ENCODE peak calls at places on chromosome 7, in nine cellular contexts. H, W, E, C, R, P, O, D and B are unnamed samples.

GRCh38 chr7:106820321-106821217 is 44.5 kb upstream of the PIK3CG start:
- DNase-seq in H (no peak), C (peak), R (no peak), E (no peak), D (no peak), O (no peak), P (no peak), W (no peak), B (no peak)

GRCh38 chr7:5827755-5828154 is 46.3 kb upstream of the RNF216 start:
- DNase-seq in E (peak), W (no peak), P (peak), D (peak), C (no peak), H (peak), O (no peak), R (no peak), B (no peak)

GRCh38 chr7:5348134-5349004 is 65.6 kb downstream of the SLC29A4 start:
- DNase-seq in D (no peak), P (no peak), O (no peak), W (no peak), E (no peak), R (no peak), C (no peak), H (peak), B (no peak)

GRCh38 chr7:84102213-84102612 is 92.4 kb downstream of the SEMA3A start:
- DNase-seq in P (peak), W (no peak), E (no peak), D (no peak), H (no peak), C (no peak), R (no peak), O (no peak), B (no peak)

GRCh38 chr7:39761435-39761834 is 138.1 kb downstream of the RALA start:
- DNase-seq in C (no peak), O (no peak), H (no peak), P (no peak), R (no peak), E (no peak), D (no peak), W (no peak), B (no peak)

GRCh38 chr7:64873517-64873916 is 29.6 kb upstream of the ZNF273 start:
- DNase-seq in W (peak), O (no peak), R (no peak), H (no peak), E (peak), P (no peak), C (peak), D (no peak), B (no peak)

GRCh38 chr7:63900394-63901203 is 98.0 kb upstream of the ZNF722 start:
- DNase-seq in W (peak), O (peak), P (no peak), R (no peak), E (peak), H (no peak), C (peak), D (peak), B (peak)

GRCh38 chr7:105648561-105649401 is 67.5 kb upstream of the EFCAB10 start:
- DNase-seq in E (no peak), R (no peak), H (no peak), P (no peak), D (no peak), W (no peak), O (no peak), C (no peak), B (no peak)

GRCh38 chr7:108293190-108293612 is 163.0 kb downstream of the NRCAM start:
- DNase-seq in P (no peak), R (no peak), O (no peak), E (no peak), D (no peak), W (no peak), H (no peak), C (no peak), B (no peak)

GRCh38 chr7:117264716-117265115 is 58.1 kb downstream of the WNT2 start:
- DNase-seq in O (no peak), P (no peak), D (no peak), E (no peak), C (peak), R (no peak), H (no peak), W (no peak), B (no peak)

GRCh38 chr7:7408001-7408770 is 127.5 kb downstream of the COL28A1 start:
- DNase-seq in O (no peak), C (no peak), R (no peak), P (no peak), H (no peak), D (no peak), E (no peak), W (no peak), B (no peak)

GRCh38 chr7:110573862-110574528 is 516.9 kb upstream of the LRRN3 start:
- DNase-seq in R (no peak), W (no peak), E (no peak), H (no peak), P (peak), O (no peak), D (no peak), C (no peak), B (no peak)

GRCh38 chr7:143901360-143901709 is 641 bp downstream of the TCAF1 start:
- DNase-seq in O (peak), H (no peak), R (no peak), E (peak), D (peak), C (no peak), W (peak), P (no peak), B (peak)

GRCh38 chr7:87784424-87784823 is 91.7 kb downstream of the SLC25A40 start:
- DNase-seq in E (no peak), P (peak), R (no peak), D (no peak), H (peak), O (no peak), C (no peak), W (no peak), B (no peak)

GRCh38 chr7:111137296-111138195 is 46.6 kb downstream of the LRRN3 start:
- DNase-seq in R (no peak), P (peak), C (no peak), D (no peak), H (no peak), W (no peak), O (no peak), E (peak), B (no peak)

GRCh38 chr7:100545636-100546128 is 6.7 kb downstream of the AGFG2 start:
- DNase-seq in R (peak), H (peak), O (peak), C (no peak), E (no peak), W (no peak), D (peak), P (peak), B (peak)

GRCh38 chr7:83475403-83475802 is 173.5 kb downstream of the SEMA3E start:
- DNase-seq in H (peak), W (no peak), R (no peak), D (no peak), O (no peak), C (no peak), P (no peak), E (no peak), B (no peak)

GRCh38 chr7:7428806-7429205 is 106.9 kb downstream of the COL28A1 start:
- DNase-seq in C (no peak), H (no peak), P (peak), R (no peak), D (no peak), E (no peak), W (no peak), O (no peak), B (no peak)

GRCh38 chr7:130904031-130904757 is 170.2 kb upstream of the KLF14 start:
- DNase-seq in H (no peak), R (peak), P (peak), E (no peak), O (no peak), D (no peak), C (no peak), W (no peak), B (no peak)

GRCh38 chr7:99975782-99976521 is at the start of gene AZGP1:
- DNase-seq in C (no peak), O (peak), P (peak), R (no peak), W (no peak), H (no peak), E (no peak), D (no peak), B (no peak)

GRCh38 chr7:158549176-158549833 is 38.3 kb downstream of the PTPRN2 start:
- DNase-seq in O (peak), E (no peak), W (no peak), P (no peak), D (peak), C (no peak), H (peak), R (peak), B (no peak)

GRCh38 chr7:585229-585711 is 65.6 kb upstream of the PDGFA start:
- DNase-seq in R (no peak), E (no peak), O (no peak), H (no peak), D (peak), W (no peak), P (no peak), C (no peak), B (no peak)

GRCh38 chr7:55349126-55349525 is 16.0 kb upstream of the LANCL2 start:
- DNase-seq in C (no peak), O (no peak), R (no peak), H (no peak), P (no peak), W (no peak), D (no peak), E (no peak), B (no peak)

GRCh38 chr7:93055543-93056107 is 62.2 kb downstream of the SAMD9 start:
- DNase-seq in C (no peak), W (no peak), H (peak), O (no peak), D (no peak), R (no peak), E (no peak), P (peak), B (no peak)

GRCh38 chr7:19030280-19030679 is 87.2 kb downstream of the TWIST1 start:
- DNase-seq in D (no peak), W (no peak), E (no peak), R (no peak), C (no peak), O (no peak), H (no peak), P (no peak), B (no peak)

GRCh38 chr7:145036592-145037386 is 200.9 kb upstream of the TPK1 start:
- DNase-seq in C (no peak), P (peak), R (no peak), O (peak), W (no peak), E (peak), H (peak), D (no peak), B (no peak)

GRCh38 chr7:112789824-112790650 is at the start of gene TMEM168:
- DNase-seq in C (no peak), R (peak), O (peak), H (peak), E (peak), W (peak), P (peak), D (peak), B (peak)

GRCh38 chr7:112788778-112789343 is 1.3 kb downstream of the TMEM168 start:
- DNase-seq in D (no peak), W (no peak), O (no peak), P (no peak), H (no peak), E (no peak), R (no peak), C (no peak), B (no peak)

GRCh38 chr7:112791465-112792168 is 1.4 kb upstream of the TMEM168 start:
- DNase-seq in C (no peak), R (no peak), O (no peak), D (no peak), E (no peak), W (no peak), P (no peak), H (no peak), B (no peak)

GRCh38 chr7:112790651-112790973 is 419 bp upstream of the TMEM168 start:
- DNase-seq in W (no peak), C (no peak), O (no peak), E (no peak), H (no peak), P (no peak), D (no peak), R (no peak), B (no peak)

GRCh38 chr7:112789453-112789823 is 755 bp downstream of the TMEM168 start:
- DNase-seq in H (no peak), E (no peak), O (no peak), C (no peak), R (no peak), D (no peak), P (no peak), W (no peak), B (no peak)
- H3K27ac ChIP-seq in H (peak), E (peak), O (peak), C (peak), R (peak), D (peak), P (peak), W (peak), B (no peak)

GRCh38 chr7:149007146-149007545 is 21.2 kb downstream of the PDIA4 start:
- DNase-seq in C (no peak), P (no peak), W (no peak), D (no peak), E (no peak), O (no peak), H (no peak), R (no peak), B (no peak)

GRCh38 chr7:149005427-149006344 is 22.6 kb downstream of the PDIA4 start:
- DNase-seq in R (no peak), P (peak), W (peak), D (peak), H (peak), C (peak), E (peak), O (peak), B (peak)

GRCh38 chr7:149006345-149006725 is 22.0 kb downstream of the PDIA4 start:
- DNase-seq in C (no peak), R (no peak), H (no peak), E (no peak), W (no peak), P (no peak), D (no peak), O (no peak), B (no peak)

GRCh38 chr7:149010451-149010850 is 17.9 kb downstream of the PDIA4 start:
- DNase-seq in H (no peak), O (no peak), R (no peak), E (no peak), W (no peak), C (no peak), P (no peak), D (no peak), B (no peak)

GRCh38 chr7:149007615-149008014 is 20.7 kb downstream of the PDIA4 start:
- DNase-seq in E (no peak), C (no peak), W (no peak), O (no peak), R (no peak), D (no peak), H (no peak), P (no peak), B (no peak)
- TF ChIP-seq CTCF in E (peak), C (no peak), W (no peak), O (no peak), R (peak), D (no peak), H (peak), P (peak), B (no peak)

DNA sequence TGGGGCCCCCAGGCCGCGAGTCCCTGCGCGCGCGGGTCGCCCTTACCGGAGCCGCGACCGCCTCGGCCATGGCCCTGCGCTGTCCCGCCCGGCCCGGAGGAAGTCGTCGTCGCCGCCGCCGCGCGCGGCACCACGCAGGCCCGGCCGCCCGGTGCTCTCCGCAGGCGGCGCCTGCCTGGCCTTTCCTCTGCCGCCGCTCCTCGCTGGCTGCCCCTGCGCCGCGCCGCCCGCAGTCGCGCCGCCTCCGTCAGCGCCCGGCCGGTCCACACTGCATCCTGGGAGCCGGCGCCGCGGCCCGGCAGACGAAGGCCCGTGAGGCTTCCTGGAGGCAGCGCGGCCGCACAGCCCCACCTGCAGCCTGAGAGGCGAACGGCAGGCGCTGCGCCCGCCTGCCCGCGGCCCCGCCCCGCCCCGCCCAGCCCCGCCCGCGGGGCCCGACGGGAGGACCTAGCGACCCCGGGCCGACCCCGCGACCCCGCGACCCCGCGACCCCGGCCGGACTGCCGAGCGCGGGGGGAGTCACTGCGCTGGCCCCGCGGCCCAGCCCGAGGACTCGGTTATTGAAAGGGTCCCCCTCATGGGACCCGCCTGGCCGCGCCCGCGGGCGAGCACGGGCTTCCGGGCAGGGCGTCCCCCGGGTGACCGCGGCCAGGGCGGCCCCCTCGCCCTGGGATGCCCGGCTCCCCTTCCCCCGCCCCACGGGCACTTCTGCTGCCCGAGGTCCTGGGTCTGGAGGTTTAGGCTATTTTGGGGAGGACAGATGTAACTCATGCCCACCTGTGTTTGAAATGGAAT is at the start of gene ZNF746:
- DNase-seq in R (no peak), E (peak), H (peak), P (peak), D (peak), W (peak), O (peak), C (peak), B (peak)
- H3K27ac ChIP-seq in R (peak), E (peak), H (no peak), P (peak), D (peak), W (peak), O (peak), C (peak), B (peak)

DNA sequence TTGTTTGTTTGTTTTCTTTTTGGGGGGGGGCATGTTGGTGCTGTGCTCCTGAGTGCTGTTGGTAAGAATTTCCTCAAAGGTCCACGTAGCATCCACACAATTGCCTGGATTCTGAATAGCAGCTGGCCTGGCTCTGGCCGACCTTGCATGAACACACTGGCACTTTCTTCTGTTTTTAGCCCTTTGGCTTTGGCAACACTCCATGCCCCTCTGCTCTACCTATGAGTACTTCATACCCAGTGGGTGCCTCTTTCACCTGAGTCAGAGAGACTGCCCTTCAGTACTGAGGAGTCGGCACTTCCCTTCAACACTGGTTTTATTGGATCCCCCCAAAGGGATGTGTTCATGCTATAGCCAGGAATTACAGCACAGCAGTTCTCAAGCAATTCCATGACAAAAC is 7.2 kb upstream of the NPVF start:
- DNase-seq in D (no peak), C (no peak), P (no peak), R (no peak), O (no peak), W (no peak), H (no peak), E (no peak), B (no peak)
- TF ChIP-seq CTCF in D (no peak), C (no peak), P (no peak), R (no peak), O (no peak), W (no peak), H (no peak), E (no peak), B (no peak)

DNA sequence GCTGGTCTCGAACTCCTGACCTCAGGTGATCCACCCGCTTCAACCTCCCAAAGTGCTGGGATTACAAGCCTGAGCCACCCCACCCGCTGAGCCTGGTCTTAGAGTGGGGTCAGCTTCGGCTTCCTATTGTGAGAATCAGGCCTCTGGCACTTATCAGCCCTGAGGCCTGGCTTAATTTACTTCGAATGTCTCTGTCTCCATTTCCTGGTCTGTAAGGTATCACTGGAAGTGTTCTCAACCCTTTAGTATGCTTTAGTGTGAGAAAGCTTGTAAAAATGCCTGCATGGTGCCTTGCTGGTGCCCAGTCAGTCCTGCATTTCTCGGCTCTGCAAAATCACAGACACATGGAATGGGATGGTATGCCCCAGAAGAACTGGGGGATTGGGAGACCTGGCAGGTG is 671.4 kb upstream of the GALNT17 start:
- DNase-seq in O (no peak), R (no peak), E (no peak), P (no peak), H (no peak), W (no peak), C (no peak), D (no peak), B (no peak)
- H3K27ac ChIP-seq in O (no peak), R (no peak), E (no peak), P (no peak), H (no peak), W (no peak), C (no peak), D (no peak), B (no peak)

DNA sequence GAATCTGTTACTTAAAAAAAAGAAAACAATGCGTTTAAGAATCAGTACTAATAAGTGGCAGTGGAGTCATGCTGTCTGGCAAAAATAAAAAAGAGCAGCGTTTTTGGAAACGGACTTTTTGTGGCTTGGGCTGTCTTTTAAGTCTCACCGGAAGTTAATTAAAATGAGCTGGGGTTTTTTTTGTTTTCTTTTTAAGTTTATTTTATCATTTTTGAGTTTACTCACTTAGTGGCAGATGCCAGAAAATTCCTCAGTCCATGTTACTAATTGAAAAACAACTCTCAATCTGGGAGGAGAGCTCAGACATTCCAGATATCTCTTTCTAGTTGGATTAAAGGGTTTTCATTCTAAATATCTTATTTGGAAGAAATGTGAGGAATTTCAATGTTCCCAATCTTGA is 133.8 kb upstream of the AGR3 start:
- DNase-seq in D (no peak), R (no peak), W (no peak), O (no peak), P (peak), H (no peak), C (no peak), E (no peak), B (no peak)
- TF ChIP-seq CTCF in D (no peak), R (no peak), W (no peak), O (no peak), P (no peak), H (no peak), C (no peak), E (no peak), B (no peak)

GRCh38 chr7:29341156-29341555 is 146.6 kb downstream of the CHN2 start:
- DNase-seq in O (no peak), E (no peak), H (no peak), R (no peak), D (no peak), W (no peak), C (no peak), P (no peak), B (no peak)

GRCh38 chr7:29335188-29336083 is 140.9 kb downstream of the CHN2 start:
- DNase-seq in D (no peak), O (no peak), H (no peak), C (no peak), R (no peak), E (peak), P (no peak), W (no peak), B (no peak)

GRCh38 chr7:29336851-29337627 is 142.5 kb downstream of the CHN2 start:
- DNase-seq in C (no peak), H (no peak), D (no peak), P (no peak), E (no peak), R (no peak), O (no peak), W (no peak), B (no peak)

GRCh38 chr7:29340691-29341090 is 146.1 kb downstream of the CHN2 start:
- DNase-seq in H (no peak), C (no peak), P (no peak), O (no peak), D (no peak), E (no peak), W (no peak), R (no peak), B (no peak)

DNA sequence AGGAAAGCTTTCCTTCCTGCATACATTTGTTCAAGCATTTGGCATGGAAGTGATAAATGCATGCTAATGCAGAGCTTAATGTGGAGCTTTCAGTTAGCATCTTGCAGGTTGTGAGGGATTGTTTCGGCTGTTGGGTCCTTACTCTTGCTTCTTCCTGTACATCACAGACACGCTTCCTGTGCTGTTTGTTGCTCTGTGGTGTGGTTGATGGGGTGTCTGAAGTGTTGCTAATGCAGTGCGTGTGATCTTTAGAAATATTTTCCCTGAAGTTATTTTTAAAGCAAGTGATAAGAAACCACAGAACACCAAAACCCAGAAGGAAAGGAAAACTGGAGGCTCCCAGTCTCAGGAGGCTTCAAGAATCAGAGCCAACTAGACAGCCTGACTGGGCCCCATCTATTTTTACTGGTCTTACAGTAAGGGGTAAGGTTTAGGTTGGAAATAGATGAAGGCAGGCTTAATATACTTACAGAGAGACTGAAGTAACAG is 143.1 kb downstream of the CHN2 start:
- DNase-seq in P (no peak), R (no peak), D (no peak), E (peak), C (no peak), W (no peak), O (no peak), H (no peak), B (no peak)
- H3K27ac ChIP-seq in P (no peak), R (no peak), D (no peak), E (peak), C (no peak), W (no peak), O (no peak), H (no peak), B (no peak)